ENCODE peak calls at places on chromosomes 4 and X, in five cellular contexts. R is sigmoid colon, V is Panc1, O is esophagus muscularis mucosa, F is vagina. K is an unnamed sample.

GRCh38 chr4:182328505-182328904 is 85.3 kb downstream of the TENM3 start:
- DNase-seq in V (no peak), F (no peak), R (no peak), O (no peak), K (no peak)

GRCh38 chrX:149506349-149506748 is 1.2 kb upstream of the IDS start:
- DNase-seq in O (no peak), F (no peak), R (no peak), V (no peak), K (no peak)

GRCh38 chrX:19628006-19628575 is 112.8 kb upstream of the MAP3K15 start:
- DNase-seq in R (no peak), F (no peak), O (no peak), V (no peak), K (no peak)

GRCh38 chr4:107801766-107802211 is 22.9 kb upstream of the SGMS2 start:
- DNase-seq in R (no peak), F (no peak), O (no peak), V (no peak), K (no peak)

GRCh38 chrX:135973548-135974278 is at the start of gene MMGT1:
- DNase-seq in F (no peak), V (peak; percentile 77), O (peak; percentile 95), R (peak; percentile 94), K (peak; percentile 80)

GRCh38 chr4:7276538-7276937 is 84.2 kb downstream of the SORCS2 start:
- DNase-seq in V (no peak), F (no peak), O (no peak), R (no peak), K (no peak)

GRCh38 chrX:27583976-27584375 is 6.2 kb upstream of the DCAF8L2 start:
- DNase-seq in V (no peak), O (no peak), F (no peak), R (no peak), K (no peak)

GRCh38 chr4:4541040-4541631 is 712 bp downstream of the STX18 start:
- DNase-seq in O (no peak), F (no peak), V (no peak), R (no peak), K (peak; percentile 94)

GRCh38 chrX:136627381-136627780 is 20.6 kb upstream of the CD40LG start:
- DNase-seq in O (no peak), F (no peak), V (no peak), R (no peak), K (no peak)

GRCh38 chr4:83340692-83341343 is 6.2 kb upstream of the HPSE start:
- DNase-seq in V (no peak), O (no peak), F (no peak), R (no peak), K (no peak)

GRCh38 chrX:27890611-27891010 is 82.8 kb downstream of the MAGEB10 start:
- DNase-seq in V (no peak), O (no peak), F (no peak), R (no peak), K (no peak)

GRCh38 chr4:98027827-98028226 is 115.4 kb downstream of the STPG2 start:
- DNase-seq in F (no peak), O (no peak), R (no peak), V (no peak), K (no peak)

GRCh38 chr4:185709802-185710486 is 102.0 kb downstream of the SORBS2 start:
- DNase-seq in R (no peak), O (no peak), V (no peak), F (no peak), K (no peak)

GRCh38 chrX:108701633-108702032 is 34.7 kb downstream of the IRS4 start:
- DNase-seq in R (no peak), V (no peak), O (no peak), F (no peak), K (no peak)

GRCh38 chrX:153863251-153863991 is 22.6 kb downstream of the L1CAM start:
- DNase-seq in F (no peak), R (peak; percentile 59), O (no peak), V (no peak), K (no peak)

GRCh38 chr4:84901745-84902283 is 64.7 kb downstream of the WDFY3 start:
- DNase-seq in F (no peak), R (no peak), V (no peak), O (no peak), K (no peak)

GRCh38 chrX:154775611-154776349 is 13.1 kb downstream of the DKC1 start:
- DNase-seq in R (no peak), V (no peak), F (no peak), O (no peak), K (no peak)

GRCh38 chr4:155249036-155249566 is 40.7 kb downstream of the NPY2R start:
- DNase-seq in O (no peak), F (no peak), R (no peak), V (no peak), K (no peak)

GRCh38 chr4:24970635-24971034 is 57.8 kb upstream of the CCDC149 start:
- DNase-seq in O (no peak), F (no peak), R (no peak), V (no peak), K (no peak)

GRCh38 chr4:24974252-24974580 is 56.5 kb downstream of the LGI2 start:
- DNase-seq in V (no peak), O (no peak), F (peak; percentile 94), R (no peak), K (no peak)

GRCh38 chr4:24975505-24975904 is 55.2 kb downstream of the LGI2 start:
- DNase-seq in R (no peak), V (no peak), F (no peak), O (no peak), K (no peak)

GRCh38 chr4:24971192-24971591 is 58.4 kb upstream of the CCDC149 start:
- DNase-seq in R (no peak), F (peak; percentile 77), O (no peak), V (no peak), K (peak; percentile 67)

DNA sequence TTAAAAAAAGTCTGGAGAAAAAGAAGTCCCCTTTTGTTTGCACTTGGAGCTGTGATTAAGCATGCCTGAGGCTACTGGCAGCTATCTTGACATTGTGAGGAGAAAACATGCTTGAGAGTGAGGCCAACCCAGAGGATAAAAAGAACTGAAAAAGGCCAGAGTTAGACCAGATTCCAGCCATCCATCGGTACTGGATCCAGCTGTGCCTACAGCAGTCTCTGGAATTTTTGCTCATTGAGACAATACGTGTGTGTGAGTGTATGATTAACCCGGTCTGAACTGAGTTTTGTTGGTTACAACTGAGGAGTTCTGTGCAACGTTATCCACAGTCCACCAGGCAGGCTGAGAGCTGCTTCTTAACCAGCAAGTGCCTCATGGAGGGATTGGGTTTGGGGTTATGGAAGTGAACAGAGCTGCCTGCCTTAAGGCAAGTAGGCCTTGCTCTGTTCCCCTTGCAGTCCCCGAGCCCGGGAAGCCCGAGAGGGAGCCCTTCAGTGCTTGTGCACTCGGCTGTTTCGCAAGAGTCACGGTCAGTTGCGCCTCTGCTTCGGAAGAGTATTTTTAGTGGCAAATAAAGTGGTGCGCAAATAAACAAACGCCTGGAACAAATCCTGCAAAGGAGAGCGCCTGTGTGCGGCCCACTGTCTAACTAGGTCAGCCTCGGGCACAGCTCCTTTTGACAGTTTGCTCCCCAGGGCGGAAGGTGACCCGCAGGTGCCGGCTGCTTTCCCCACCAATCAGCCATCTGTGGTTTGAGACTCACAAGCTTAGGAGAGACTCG is 57.1 kb downstream of the LGI2 start:
- DNase-seq in F (no peak), V (no peak), O (no peak), R (peak; percentile 79), K (peak; percentile 89)
- TF ChIP-seq POLR2AphosphoS5 in F (no peak), V (no peak), O (no peak), R (no peak), K (no peak)

DNA sequence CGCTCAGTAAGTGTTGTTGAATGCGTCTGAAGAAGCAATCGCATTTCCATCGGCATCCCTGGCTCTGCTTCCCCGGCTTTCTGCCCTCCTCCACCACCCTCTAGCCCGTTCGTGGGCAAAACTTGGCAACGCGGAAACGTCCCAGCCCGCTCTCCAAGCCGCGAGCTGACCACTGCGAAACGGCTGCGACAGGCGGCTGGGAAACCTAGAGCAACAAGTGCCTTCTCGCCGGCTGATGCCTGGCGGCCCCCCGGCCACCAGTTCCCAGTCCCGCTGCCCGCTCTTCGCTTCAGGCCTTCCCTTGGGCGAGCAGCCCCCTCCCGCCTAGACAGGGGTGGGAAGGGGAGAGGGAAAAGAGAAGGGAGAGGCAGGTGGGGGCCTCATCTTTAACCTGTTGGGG is 837 bp downstream of the CITED1 start:
- DNase-seq in R (no peak), F (peak; percentile 61), V (no peak), O (no peak), K (no peak)
- H3K27me3 ChIP-seq in R (no peaks in the 10 kb centered on the region), F (peaks cover 25% of the 10 kb centered on the region), V (no peaks in the 10 kb centered on the region), O (peaks cover 10% of the 10 kb centered on the region), K (peaks cover 51% of the 10 kb centered on the region)

DNA sequence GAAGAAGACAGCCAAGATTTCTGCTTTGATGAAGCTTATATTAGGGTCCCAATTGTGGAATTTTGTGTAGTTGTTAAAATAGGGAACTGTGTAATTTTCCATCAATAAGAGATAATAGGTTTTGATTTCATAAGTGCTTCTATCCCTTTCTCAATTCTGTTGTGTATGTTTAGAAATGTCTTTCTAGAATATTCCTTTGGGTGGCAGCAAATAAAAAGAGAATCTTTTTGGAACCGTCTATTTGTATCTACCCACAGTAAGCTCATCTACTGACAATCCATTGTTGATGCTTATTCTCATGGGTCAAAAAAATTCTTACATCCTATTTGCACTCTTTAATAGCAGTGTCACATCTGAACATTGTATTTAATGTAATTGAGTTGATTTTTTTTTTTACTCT is 61.7 kb downstream of the TMA16 start:
- DNase-seq in R (no peak), V (no peak), O (no peak), F (no peak), K (no peak)
- TF ChIP-seq CTCF in R (no peak), V (peak; percentile 12), O (no peak), F (no peak), K (no peak)

GRCh38 chr4:113695328-113696169 is 66.0 kb downstream of the CAMK2D start:
- DNase-seq in F (no peak), V (no peak), O (no peak), R (no peak), K (no peak)

GRCh38 chr4:113693993-113694392 is 67.5 kb downstream of the CAMK2D start:
- DNase-seq in R (no peak), V (no peak), O (no peak), F (no peak), K (no peak)

GRCh38 chr4:113700602-113701150 is 60.9 kb downstream of the CAMK2D start:
- DNase-seq in O (no peak), V (no peak), R (no peak), F (no peak), K (no peak)

GRCh38 chr4:113699772-113700171 is 61.8 kb downstream of the CAMK2D start:
- DNase-seq in V (no peak), O (no peak), R (no peak), F (no peak), K (no peak)

DNA sequence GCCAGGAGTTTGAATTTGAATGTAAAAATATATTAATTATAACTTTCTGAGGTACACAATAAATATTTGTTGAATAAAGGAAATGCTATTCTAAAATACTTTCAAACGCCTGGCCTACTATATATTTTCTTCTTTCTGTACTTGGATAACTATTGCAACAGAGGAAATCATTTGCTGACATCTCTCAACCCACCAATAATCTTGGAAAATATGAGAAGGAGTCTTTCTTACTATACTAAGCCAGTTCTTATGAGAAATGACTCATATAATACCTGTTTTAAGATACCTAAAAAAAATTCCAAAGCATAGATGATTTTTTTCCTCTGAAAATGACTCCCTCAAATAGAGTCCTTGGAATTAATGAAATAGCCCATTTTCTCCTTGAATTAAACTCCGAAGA is 64.1 kb downstream of the CAMK2D start:
- DNase-seq in F (no peak), R (no peak), O (no peak), V (no peak), K (no peak)
- TF ChIP-seq POLR2AphosphoS5 in F (no peak), R (no peak), O (no peak), V (no peak), K (no peak)